ENCODE peak calls at places on chromosomes 5 and 9, in four cellular contexts. L is K562, X is GM12878, T is SK-N-SH. B is an unnamed sample.

GRCh38 chr9:129550199-129550839 is 70.6 kb downstream of the C9orf50 start:
- DNase-seq in L (no peak), X (no peak), T (peak; percentile 90), B (no peak)

GRCh38 chr9:91771027-91771426 is 179.0 kb downstream of the ROR2 start:
- DNase-seq in L (no peak), X (no peak), T (no peak), B (no peak)

GRCh38 chr5:177094224-177095087 is 7.7 kb downstream of the FGFR4 start:
- DNase-seq in L (no peak), X (no peak), T (peak; percentile 66), B (peak; percentile 86)

GRCh38 chr5:220008-220407 is 1.9 kb downstream of the SDHA start:
- DNase-seq in L (no peak), X (no peak), T (no peak), B (no peak)

GRCh38 chr5:149575131-149575530 is 6.2 kb upstream of the ARHGEF37 start:
- DNase-seq in L (no peak), X (no peak), T (no peak), B (no peak)

GRCh38 chr9:112575107-112575506 is 88.5 kb downstream of the KIAA1958 start:
- DNase-seq in L (no peak), X (no peak), T (no peak), B (no peak)

GRCh38 chr9:127196826-127197145 is 67.8 kb upstream of the GARNL3 start:
- DNase-seq in L (no peak), X (no peak), T (no peak), B (no peak)

GRCh38 chr5:178462846-178463245 is 127.3 kb downstream of the COL23A1 start:
- DNase-seq in L (no peak), X (no peak), T (no peak), B (no peak)

GRCh38 chr5:95856501-95856981 is 34.0 kb upstream of the GLRX start:
- DNase-seq in L (no peak), X (no peak), T (no peak), B (no peak)

GRCh38 chr5:106962464-106963230 is 708.1 kb downstream of the EFNA5 start:
- DNase-seq in L (no peak), X (no peak), T (no peak), B (no peak)

GRCh38 chr9:134768332-134769083 is 112.1 kb upstream of the FCN2 start:
- DNase-seq in L (no peak), X (no peak), T (no peak), B (no peak)

GRCh38 chr5:154287136-154287535 is 96.6 kb downstream of the GALNT10 start:
- DNase-seq in L (no peak), X (no peak), T (no peak), B (peak; percentile 80)

GRCh38 chr5:125455041-125455440 is 708.6 kb upstream of the ZNF608 start:
- DNase-seq in L (no peak), X (no peak), T (no peak), B (no peak)

GRCh38 chr9:93886911-93887310 is 68.2 kb downstream of the BARX1 start:
- DNase-seq in L (no peak), X (no peak), T (no peak), B (no peak)

GRCh38 chr9:88396836-88397577 is 8.8 kb downstream of the SPIN1 start:
- DNase-seq in L (no peak), X (no peak), T (no peak), B (no peak)

GRCh38 chr9:130242270-130243014 is 23.1 kb upstream of the HMCN2 start:
- DNase-seq in L (no peak), X (no peak), T (no peak), B (no peak)

GRCh38 chr9:93577045-93577939 is 908 bp downstream of the PHF2 start:
- DNase-seq in L (peak; percentile 49), X (no peak), T (peak; percentile 84), B (no peak)

GRCh38 chr5:155342956-155343355 is 329.4 kb downstream of the KIF4B start:
- DNase-seq in L (no peak), X (no peak), T (no peak), B (no peak)

GRCh38 chr9:79912641-79913040 is 340.9 kb downstream of the TLE4 start:
- DNase-seq in L (no peak), X (no peak), T (no peak), B (no peak)

GRCh38 chr5:32422697-32423096 is 21.8 kb downstream of the ZFR start:
- DNase-seq in L (no peak), X (no peak), T (no peak), B (no peak)

GRCh38 chr9:127698985-127699670 is 7.7 kb upstream of the CFAP157 start:
- DNase-seq in L (peak; percentile 100), X (peak; percentile 73), T (peak; percentile 98), B (no peak)

GRCh38 chr5:173228639-173229380 is 6.2 kb downstream of the NKX2-5 start:
- DNase-seq in L (no peak), X (no peak), T (no peak), B (no peak)

GRCh38 chr5:173230741-173231380 is 4.1 kb downstream of the NKX2-5 start:
- DNase-seq in L (no peak), X (no peak), T (no peak), B (no peak)

GRCh38 chr5:173231381-173231766 is 3.6 kb downstream of the NKX2-5 start:
- DNase-seq in L (no peak), X (no peak), T (no peak), B (no peak)

GRCh38 chr5:173229381-173229959 is 5.5 kb downstream of the NKX2-5 start:
- DNase-seq in L (no peak), X (no peak), T (no peak), B (no peak)

DNA sequence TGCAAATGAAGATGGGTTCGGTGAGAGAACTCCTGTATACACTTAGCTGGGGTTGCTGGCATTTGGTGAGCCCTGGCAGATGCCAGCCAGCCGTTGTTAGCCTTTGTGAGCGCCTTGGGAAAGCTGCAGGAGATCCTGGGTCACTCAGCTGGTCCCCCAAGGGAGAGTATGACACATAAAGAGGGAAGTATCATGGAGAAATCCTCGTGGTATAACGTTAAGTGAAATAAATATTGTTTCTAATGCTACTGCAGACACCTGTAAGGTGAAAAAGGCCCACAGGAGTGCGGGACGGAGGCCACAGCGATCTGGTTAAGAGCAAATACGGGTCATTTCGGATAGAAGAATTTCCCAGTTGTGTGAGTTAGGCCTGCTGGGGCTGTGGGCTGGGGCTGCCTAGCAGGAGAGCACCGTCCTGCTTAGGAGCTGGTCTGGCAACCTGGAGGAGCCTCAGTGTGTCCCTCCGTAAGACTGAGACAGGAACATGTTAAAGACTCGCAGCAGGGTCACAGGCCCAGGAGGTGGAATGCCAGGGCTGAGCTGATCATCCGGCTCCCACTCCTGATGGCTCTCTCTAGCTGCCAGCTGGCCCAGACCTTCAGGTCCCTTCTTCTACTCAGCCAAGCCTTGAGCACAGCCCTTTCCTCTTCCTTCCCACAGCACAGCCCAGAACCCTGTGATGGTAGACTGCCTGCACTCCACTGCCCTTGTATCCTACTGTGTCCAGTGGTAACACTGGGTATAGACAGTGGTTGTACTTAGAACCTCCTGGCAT is 4.9 kb downstream of the NKX2-5 start:
- DNase-seq in L (no peak), X (no peak), T (no peak), B (no peak)
- TF ChIP-seq ZBTB33 in L (no peak), X (no peak), T (no peak), B (no peak)

DNA sequence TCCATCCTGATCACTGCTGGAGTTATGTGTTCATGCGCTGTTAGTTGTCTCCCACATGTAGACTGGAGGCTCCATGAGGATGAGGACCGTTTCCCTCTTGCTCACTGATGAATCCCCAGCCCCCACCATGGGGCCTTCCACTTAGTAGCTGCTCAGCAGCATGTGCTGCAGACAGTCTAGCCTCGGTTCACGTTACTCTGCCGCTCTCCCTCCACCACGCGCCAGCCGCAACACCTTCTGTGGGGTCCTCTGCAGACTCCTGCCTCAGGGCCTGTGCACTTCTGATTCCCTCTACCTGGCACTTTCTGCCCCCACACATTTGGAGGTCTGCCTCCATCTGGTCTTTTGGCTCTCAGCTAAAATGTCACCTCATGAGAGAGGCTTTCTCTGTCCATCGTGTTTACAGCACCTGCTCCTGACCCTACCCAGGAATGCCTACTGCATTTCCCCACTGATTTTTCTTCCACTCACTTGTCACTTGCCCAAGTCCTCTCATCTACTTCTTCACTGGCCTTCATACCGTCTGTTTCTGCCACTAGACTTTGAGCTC is 36.3 kb downstream of the STK10 start:
- DNase-seq in L (no peak), X (no peak), T (no peak), B (no peak)
- TF ChIP-seq SMC3 in L (no peak), X (no peak), T (no peak), B (no peak)

GRCh38 chr5:40842351-40842750 is 1.2 kb downstream of the CARD6 start:
- DNase-seq in L (no peak), X (no peak), T (no peak), B (no peak)
- TF ChIP-seq ZBTB33 in L (no peak), X (no peak), T (no peak), B (no peak)

DNA sequence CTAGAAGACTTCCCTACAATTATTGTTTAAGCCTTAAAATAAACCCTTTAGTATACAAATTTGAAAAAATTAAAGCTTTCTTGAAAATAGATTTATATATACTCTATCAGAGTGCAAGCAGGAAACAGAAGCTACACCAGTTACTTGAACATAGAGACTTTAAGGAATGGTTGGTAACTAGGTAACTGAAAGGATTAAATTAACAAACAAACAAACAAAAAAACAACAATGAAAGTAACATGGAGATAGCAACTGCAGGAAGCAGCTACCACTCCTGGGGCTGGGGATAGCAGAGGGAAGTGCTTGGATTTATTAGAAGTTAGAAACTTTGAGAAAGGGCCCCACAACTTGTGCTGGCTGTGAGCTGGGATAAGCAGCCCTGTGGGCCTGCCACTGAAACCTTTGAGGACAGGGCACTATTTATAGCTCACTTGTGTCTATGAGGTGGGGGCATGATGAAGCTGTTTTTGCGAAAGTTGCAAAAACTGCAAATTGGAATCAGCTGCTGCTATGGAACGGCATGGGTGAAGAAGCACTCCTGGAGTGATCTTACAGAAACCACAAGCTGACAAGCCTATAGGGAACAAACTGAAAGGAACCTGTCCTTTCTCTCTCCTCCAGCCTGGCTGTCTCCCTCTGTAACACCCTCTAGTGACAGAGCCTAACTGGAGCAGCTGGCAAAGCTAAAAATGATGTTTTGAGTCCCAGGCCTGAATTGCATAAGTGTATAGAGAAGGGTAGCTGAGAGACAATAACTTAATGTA is 91.3 kb upstream of the RANBP6 start:
- DNase-seq in L (peak; percentile 57), X (peak; percentile 41), T (peak; percentile 20), B (peak; percentile 25)
- TF ChIP-seq SMC3 in L (no peak), X (peak; percentile 39), T (peak; percentile 20), B (peak; percentile 27)

DNA sequence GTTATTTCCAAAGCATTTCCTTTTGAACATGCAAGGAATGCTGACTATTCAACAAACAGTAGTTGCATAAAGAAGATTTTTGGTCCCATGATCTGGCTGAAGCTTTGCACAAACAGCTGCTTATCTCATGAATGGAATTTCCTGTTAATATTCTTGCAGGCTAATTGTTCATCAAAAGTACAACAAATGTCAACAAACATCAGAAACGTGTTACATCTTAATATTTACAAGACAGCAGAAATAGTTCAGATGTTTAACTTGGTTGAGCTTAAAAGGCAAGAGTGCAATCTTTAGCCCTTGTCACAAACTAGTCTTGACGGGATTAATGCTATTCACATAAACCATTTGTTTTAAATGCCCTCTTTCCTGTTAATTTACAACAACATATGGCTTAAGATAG is 47.9 kb upstream of the BASP1 start:
- DNase-seq in L (no peak), X (no peak), T (no peak), B (peak; percentile 50)
- TF ChIP-seq ZBTB33 in L (no peak), X (no peak), T (no peak), B (no peak)

B was measured in HepG2.